ENCODE peak calls at places on chromosomes 1 and 21, in five cellular contexts. U is anterior cingulate cortex; V is ureter; T is CD4-positive, alpha-beta memory T cell; M is M059J. W is an unnamed sample.
A peak's percentile ranks its signal among the peaks of the same experiment; 100 is the strongest.

GRCh38 chr1:179121159-179121938 is 39.5 kb downstream of the TOR3A start:
- DNase-seq in T (peak; percentile 46), M (peak; percentile 72), V (no peak), U (no peak), W (peak; percentile 51)

GRCh38 chr1:223556414-223557124 is 108.9 kb downstream of the CAPN8 start:
- DNase-seq in U (no peak), V (no peak), M (peak; percentile 40), T (no peak), W (peak; percentile 33)

GRCh38 chr1:108049083-108049819 is 84.3 kb upstream of the VAV3 start:
- DNase-seq in V (no peak), U (no peak), M (peak; percentile 68), T (peak; percentile 13), W (peak; percentile 76)

GRCh38 chr1:86581250-86581649 is 34.4 kb downstream of the CLCA4 start:
- DNase-seq in V (no peak), U (no peak), M (no peak), T (no peak), W (no peak)

GRCh38 chr1:115832651-115833050 is 8.3 kb downstream of the NHLH2 start:
- DNase-seq in V (no peak), U (no peak), M (peak; percentile 66), T (no peak), W (peak; percentile 21)

GRCh38 chr1:159009704-159010361 is at the start of gene IFI16:
- DNase-seq in T (peak; percentile 80), U (no peak), M (peak; percentile 96), V (peak; percentile 73), W (peak; percentile 92)

GRCh38 chr1:96080925-96081324 is 640.7 kb upstream of the PTBP2 start:
- DNase-seq in V (no peak), U (no peak), T (no peak), M (no peak), W (peak; percentile 34)

GRCh38 chr1:21645550-21645949 is 23.6 kb downstream of the RAP1GAP start:
- DNase-seq in M (no peak), T (no peak), U (no peak), V (no peak), W (no peak)

GRCh38 chr21:44847261-44848056 is 26.0 kb downstream of the PTTG1IP start:
- DNase-seq in U (no peak), M (no peak), V (no peak), T (no peak), W (no peak)

GRCh38 chr21:34669149-34669879 is 520 bp downstream of the CLIC6 start:
- DNase-seq in V (no peak), U (no peak), T (no peak), M (peak; percentile 18), W (no peak)

GRCh38 chr1:107991371-107992066 is 26.5 kb upstream of the VAV3 start:
- DNase-seq in V (no peak), U (no peak), M (peak; percentile 58), T (no peak), W (peak; percentile 93)

GRCh38 chr1:110749960-110750359 is 75.2 kb upstream of the KCNA3 start:
- DNase-seq in V (no peak), M (no peak), U (no peak), T (no peak), W (no peak)

GRCh38 chr1:41806472-41807155 is 112.1 kb downstream of the HIVEP3 start:
- DNase-seq in V (no peak), U (no peak), T (no peak), M (no peak), W (no peak)

GRCh38 chr1:151369621-151370048 is 2.9 kb downstream of the SELENBP1 start:
- DNase-seq in T (no peak), U (no peak), V (no peak), M (no peak), W (no peak)

GRCh38 chr1:23673086-23673813 is 18.4 kb upstream of the RPL11 start:
- DNase-seq in V (no peak), T (no peak), U (no peak), M (peak; percentile 81), W (peak; percentile 70)

GRCh38 chr1:119752592-119752991 is 16.1 kb downstream of the HMGCS2 start:
- DNase-seq in M (no peak), V (no peak), T (no peak), U (no peak), W (no peak)

GRCh38 chr21:44658913-44659595 is 1.3 kb downstream of the KRTAP12-3 start:
- DNase-seq in V (no peak), T (peak; percentile 54), U (no peak), M (peak; percentile 22), W (peak; percentile 2)

GRCh38 chr1:21647431-21648373 is 21.5 kb downstream of the RAP1GAP start:
- DNase-seq in T (peak; percentile 17), M (peak; percentile 61), U (no peak), V (no peak), W (no peak)

GRCh38 chr21:35035116-35035515 is 14.0 kb downstream of the RUNX1 start:
- DNase-seq in U (no peak), M (no peak), T (no peak), V (no peak), W (no peak)

GRCh38 chr1:243842154-243842553 is 7.9 kb downstream of the AKT3 start:
- DNase-seq in M (no peak), T (peak; percentile 38), U (no peak), V (no peak), W (no peak)

GRCh38 chr1:218785928-218786327 is 387.8 kb upstream of the LYPLAL1 start:
- DNase-seq in V (peak; percentile 48), T (no peak), M (peak; percentile 15), U (peak; percentile 3), W (peak; percentile 16)

GRCh38 chr1:177937931-177938330 is 31.9 kb downstream of the SEC16B start:
- DNase-seq in V (no peak), T (no peak), M (peak; percentile 41), U (no peak), W (no peak)

GRCh38 chr1:234149217-234149616 is 224.0 kb upstream of the COA6 start:
- DNase-seq in T (no peak), U (no peak), V (no peak), M (peak; percentile 83), W (peak; percentile 80)

GRCh38 chr21:31872452-31873274 is at the start of gene HUNK:
- DNase-seq in T (no peak), V (peak; percentile 45), M (no peak), U (peak; percentile 39), W (peak; percentile 31)

GRCh38 chr21:28025111-28025510 is 967.6 kb downstream of the LTN1 start:
- DNase-seq in M (no peak), T (no peak), V (no peak), U (no peak), W (no peak)

GRCh38 chr1:20348326-20348910 is 57.7 kb downstream of the VWA5B1 start:
- DNase-seq in U (no peak), T (no peak), M (no peak), V (no peak), W (no peak)

GRCh38 chr1:224431726-224432125 is 2.9 kb downstream of the WDR26 start:
- DNase-seq in V (no peak), U (no peak), M (no peak), T (no peak), W (no peak)

GRCh38 chr1:232600430-232601258 is 29.3 kb downstream of the SIPA1L2 start:
- DNase-seq in U (no peak), M (peak; percentile 87), V (no peak), T (peak; percentile 33), W (peak; percentile 40)

W was measured in RPMI7951.